ENCODE peak calls at places on chromosomes 2 and 18, in four cellular contexts. P is T-helper 2 cell, J is right cardiac atrium, X is T-helper 9 cell. V is an unnamed sample.

GRCh38 chr2:30315391-30316055 is 84.2 kb downstream of the LBH start:
- DNase-seq in P (peak), J (no peak), X (no peak), V (no peak)

GRCh38 chr18:74137920-74138538 is 9.6 kb downstream of the FBXO15 start:
- DNase-seq in J (no peak), P (no peak), X (no peak), V (no peak)

GRCh38 chr2:46193855-46194254 is 103.4 kb upstream of the EPAS1 start:
- DNase-seq in J (no peak), P (no peak), X (no peak), V (no peak)

GRCh38 chr2:95271381-95271971 is 2.8 kb upstream of the PROM2 start:
- DNase-seq in X (no peak), P (no peak), J (no peak), V (peak)

GRCh38 chr2:168119519-168120141 is 127.8 kb downstream of the STK39 start:
- DNase-seq in J (no peak), P (peak), X (no peak), V (no peak)

GRCh38 chr18:22831441-22831904 is 101.7 kb upstream of the RBBP8 start:
- DNase-seq in X (no peak), J (no peak), P (no peak), V (no peak)

GRCh38 chr2:184654945-184655344 is 56.6 kb downstream of the ZNF804A start:
- DNase-seq in X (no peak), P (no peak), J (no peak), V (no peak)

GRCh38 chr2:201866643-201867310 is 60.4 kb downstream of the CDK15 start:
- DNase-seq in P (no peak), X (no peak), J (no peak), V (no peak)

GRCh38 chr2:241036964-241037421 is 38.6 kb downstream of the SNED1 start:
- DNase-seq in X (no peak), J (no peak), P (peak), V (no peak)

GRCh38 chr2:189549440-189549832 is 31.1 kb downstream of the SLC40A1 start:
- DNase-seq in J (peak), P (no peak), X (no peak), V (peak)

GRCh38 chr2:14633031-14633430 is 514 bp downstream of the LRATD1 start:
- DNase-seq in J (peak), P (no peak), X (no peak), V (peak)

GRCh38 chr18:54532962-54533361 is 58.1 kb upstream of the DYNAP start:
- DNase-seq in P (no peak), X (no peak), J (no peak), V (no peak)

GRCh38 chr2:20642026-20642971 is 8.6 kb downstream of the HS1BP3 start:
- DNase-seq in P (peak), X (peak), J (peak), V (peak)

GRCh38 chr18:68262697-68263293 is 452.1 kb downstream of the TMX3 start:
- DNase-seq in P (no peak), X (no peak), J (no peak), V (no peak)

GRCh38 chr2:127762846-127763245 is 48.1 kb downstream of the WDR33 start:
- DNase-seq in P (no peak), X (no peak), J (no peak), V (no peak)

GRCh38 chr2:222548997-222549396 is 106.9 kb downstream of the FARSB start:
- DNase-seq in P (no peak), X (no peak), J (no peak), V (no peak)

GRCh38 chr2:211879323-211879722 is 659.3 kb downstream of the ERBB4 start:
- DNase-seq in P (no peak), J (no peak), X (no peak), V (no peak)

GRCh38 chr2:85668009-85668856 is at the start of gene SFTPB:
- DNase-seq in X (no peak), J (no peak), P (no peak), V (no peak)

GRCh38 chr2:180012523-180012922 is 5.4 kb upstream of the CWC22 start:
- DNase-seq in P (no peak), X (no peak), J (no peak), V (no peak)

GRCh38 chr18:61894751-61895524 is 2.1 kb upstream of the RNF152 start:
- DNase-seq in J (peak), P (no peak), X (no peak), V (no peak)

GRCh38 chr18:39602112-39602511 is 2036.5 kb upstream of the CELF4 start:
- DNase-seq in X (no peak), P (no peak), J (no peak), V (no peak)

GRCh38 chr18:9147440-9148238 is 11.1 kb downstream of the ANKRD12 start:
- DNase-seq in P (peak), J (no peak), X (no peak), V (no peak)

GRCh38 chr2:241890524-241891235 is 21.2 kb downstream of the RTP5 start:
- DNase-seq in J (no peak), X (no peak), P (no peak), V (no peak)

GRCh38 chr2:128158171-128158570 is 67.2 kb downstream of the UGGT1 start:
- DNase-seq in X (no peak), P (no peak), J (no peak), V (no peak)

GRCh38 chr2:86704482-86704971 is 15.6 kb upstream of the RMND5A start:
- DNase-seq in X (no peak), P (no peak), J (peak), V (peak)

GRCh38 chr2:179917272-179917671 is 55.9 kb upstream of the ZNF385B start:
- DNase-seq in P (no peak), X (no peak), J (no peak), V (no peak)

GRCh38 chr2:16643099-16643498 is 22.5 kb downstream of the CYRIA start:
- DNase-seq in J (no peak), P (no peak), X (no peak), V (no peak)

GRCh38 chr2:35298493-35298892 is 1057.1 kb upstream of the CRIM1 start:
- DNase-seq in J (peak), P (no peak), X (no peak), V (no peak)

GRCh38 chr2:96954490-96954846 is 31.9 kb downstream of the FAM178B start:
- DNase-seq in J (no peak), X (no peak), P (peak), V (no peak)

GRCh38 chr2:64863097-64863820 is 125.9 kb upstream of the SLC1A4 start:
- DNase-seq in J (no peak), X (no peak), P (no peak), V (no peak)

V was measured in ovary.